ENCODE peak calls at places on chromosomes 13 and 19, in eight cellular contexts. One of them, this sample, is unnamed.

GRCh38 chr19:49890349-49891311 is 6.1 kb downstream of the IL4I1 start:
- DNase-seq in sigmoid colon: no peak
- DNase-seq in transverse colon: peak; percentile 67
- DNase-seq in breast epithelium: no peak
- DNase-seq in uterus: no peak
- DNase-seq in right lobe of liver: peak; percentile 21
- DNase-seq in body of pancreas: peak; percentile 45
- DNase-seq in A549: peak; percentile 62
- DNase-seq in this sample: peak; percentile 89

GRCh38 chr19:49691243-49692101 is 556 bp downstream of the CPT1C start:
- DNase-seq in uterus: peak; percentile 64
- DNase-seq in breast epithelium: no peak
- DNase-seq in body of pancreas: no peak
- DNase-seq in right lobe of liver: no peak
- DNase-seq in A549: no peak
- DNase-seq in sigmoid colon: no peak
- DNase-seq in transverse colon: no peak
- DNase-seq in this sample: no peak

GRCh38 chr13:40283666-40284065 is 382.8 kb downstream of the FOXO1 start:
- DNase-seq in uterus: no peak
- DNase-seq in right lobe of liver: no peak
- DNase-seq in body of pancreas: no peak
- DNase-seq in A549: no peak
- DNase-seq in breast epithelium: no peak
- DNase-seq in sigmoid colon: no peak
- DNase-seq in transverse colon: no peak
- DNase-seq in this sample: no peak

GRCh38 chr13:45602183-45602582 is 13.4 kb downstream of the ERICH6B start:
- DNase-seq in body of pancreas: no peak
- DNase-seq in right lobe of liver: no peak
- DNase-seq in uterus: no peak
- DNase-seq in breast epithelium: no peak
- DNase-seq in transverse colon: no peak
- DNase-seq in A549: no peak
- DNase-seq in sigmoid colon: no peak
- DNase-seq in this sample: no peak

GRCh38 chr19:3057275-3057714 is 5.0 kb downstream of the TLE5 start:
- DNase-seq in transverse colon: peak; percentile 73
- DNase-seq in right lobe of liver: peak; percentile 87
- DNase-seq in uterus: peak; percentile 87
- DNase-seq in body of pancreas: peak; percentile 98
- DNase-seq in A549: peak; percentile 37
- DNase-seq in breast epithelium: peak; percentile 95
- DNase-seq in sigmoid colon: peak; percentile 97
- DNase-seq in this sample: peak; percentile 90

GRCh38 chr13:111666377-111666776 is 345.9 kb downstream of the TEX29 start:
- DNase-seq in A549: no peak
- DNase-seq in sigmoid colon: no peak
- DNase-seq in transverse colon: no peak
- DNase-seq in uterus: no peak
- DNase-seq in breast epithelium: no peak
- DNase-seq in body of pancreas: no peak
- DNase-seq in right lobe of liver: no peak
- DNase-seq in this sample: no peak

GRCh38 chr19:30150626-30151025 is 208.6 kb downstream of the URI1 start:
- DNase-seq in breast epithelium: no peak
- DNase-seq in right lobe of liver: no peak
- DNase-seq in body of pancreas: no peak
- DNase-seq in uterus: no peak
- DNase-seq in A549: no peak
- DNase-seq in sigmoid colon: no peak
- DNase-seq in transverse colon: no peak
- DNase-seq in this sample: peak; percentile 47

GRCh38 chr13:31970237-31970930 is 61.2 kb upstream of the FRY start:
- DNase-seq in uterus: no peak
- DNase-seq in body of pancreas: no peak
- DNase-seq in right lobe of liver: no peak
- DNase-seq in sigmoid colon: no peak
- DNase-seq in transverse colon: no peak
- DNase-seq in A549: no peak
- DNase-seq in breast epithelium: no peak
- DNase-seq in this sample: no peak

GRCh38 chr13:66222127-66222526 is 1008.0 kb downstream of the PCDH9 start:
- DNase-seq in sigmoid colon: no peak
- DNase-seq in right lobe of liver: no peak
- DNase-seq in uterus: no peak
- DNase-seq in A549: no peak
- DNase-seq in transverse colon: no peak
- DNase-seq in body of pancreas: no peak
- DNase-seq in breast epithelium: no peak
- DNase-seq in this sample: no peak

GRCh38 chr19:7775761-7776160 is 12.7 kb downstream of the CLEC4M start:
- DNase-seq in A549: no peak
- DNase-seq in breast epithelium: no peak
- DNase-seq in right lobe of liver: no peak
- DNase-seq in transverse colon: no peak
- DNase-seq in sigmoid colon: no peak
- DNase-seq in body of pancreas: no peak
- DNase-seq in uterus: no peak
- DNase-seq in this sample: no peak

GRCh38 chr13:18991054-18991453 is 190.6 kb downstream of the TUBA3C start:
- DNase-seq in breast epithelium: no peak
- DNase-seq in A549: no peak
- DNase-seq in sigmoid colon: no peak
- DNase-seq in transverse colon: no peak
- DNase-seq in body of pancreas: no peak
- DNase-seq in uterus: no peak
- DNase-seq in right lobe of liver: no peak
- DNase-seq in this sample: no peak

GRCh38 chr13:62205273-62205672 is 789.6 kb upstream of the PCDH20 start:
- DNase-seq in sigmoid colon: no peak
- DNase-seq in uterus: no peak
- DNase-seq in breast epithelium: no peak
- DNase-seq in right lobe of liver: no peak
- DNase-seq in transverse colon: no peak
- DNase-seq in body of pancreas: no peak
- DNase-seq in A549: no peak
- DNase-seq in this sample: no peak

GRCh38 chr19:38059897-38060296 is 152.9 kb downstream of the SIPA1L3 start:
- DNase-seq in transverse colon: no peak
- DNase-seq in body of pancreas: no peak
- DNase-seq in uterus: no peak
- DNase-seq in sigmoid colon: no peak
- DNase-seq in breast epithelium: no peak
- DNase-seq in A549: no peak
- DNase-seq in right lobe of liver: no peak
- DNase-seq in this sample: no peak

GRCh38 chr19:6572217-6572616 is 18.7 kb downstream of the CD70 start:
- DNase-seq in A549: no peak
- DNase-seq in right lobe of liver: peak; percentile 28
- DNase-seq in body of pancreas: no peak
- DNase-seq in uterus: no peak
- DNase-seq in sigmoid colon: peak; percentile 78
- DNase-seq in transverse colon: peak; percentile 32
- DNase-seq in breast epithelium: no peak
- DNase-seq in this sample: peak; percentile 77

GRCh38 chr19:8336072-8336569 is 6.9 kb downstream of the KANK3 start:
- DNase-seq in transverse colon: no peak
- DNase-seq in sigmoid colon: no peak
- DNase-seq in A549: no peak
- DNase-seq in body of pancreas: no peak
- DNase-seq in uterus: no peak
- DNase-seq in breast epithelium: no peak
- DNase-seq in right lobe of liver: no peak
- DNase-seq in this sample: peak; percentile 49

GRCh38 chr19:43901395-43902390 is 33.4 kb downstream of the ZNF45 start:
- DNase-seq in breast epithelium: peak; percentile 72
- DNase-seq in body of pancreas: peak; percentile 77
- DNase-seq in uterus: peak; percentile 69
- DNase-seq in A549: peak; percentile 57
- DNase-seq in right lobe of liver: peak; percentile 79
- DNase-seq in transverse colon: peak; percentile 75
- DNase-seq in sigmoid colon: peak; percentile 87
- DNase-seq in this sample: peak; percentile 88

GRCh38 chr13:71149498-71150363 is 717.3 kb downstream of the DACH1 start:
- DNase-seq in transverse colon: no peak
- DNase-seq in sigmoid colon: no peak
- DNase-seq in right lobe of liver: no peak
- DNase-seq in breast epithelium: no peak
- DNase-seq in uterus: no peak
- DNase-seq in A549: no peak
- DNase-seq in body of pancreas: peak; percentile 73
- DNase-seq in this sample: no peak

GRCh38 chr13:65336916-65337315 is 1893.2 kb downstream of the PCDH9 start:
- DNase-seq in transverse colon: no peak
- DNase-seq in sigmoid colon: no peak
- DNase-seq in right lobe of liver: no peak
- DNase-seq in breast epithelium: no peak
- DNase-seq in A549: no peak
- DNase-seq in uterus: no peak
- DNase-seq in body of pancreas: no peak
- DNase-seq in this sample: no peak

GRCh38 chr13:29496241-29496712 is 99.2 kb downstream of the SLC7A1 start:
- DNase-seq in A549: no peak
- DNase-seq in right lobe of liver: no peak
- DNase-seq in uterus: peak; percentile 48
- DNase-seq in body of pancreas: peak; percentile 96
- DNase-seq in breast epithelium: no peak
- DNase-seq in transverse colon: no peak
- DNase-seq in sigmoid colon: no peak
- DNase-seq in this sample: peak; percentile 82

GRCh38 chr13:20924758-20925394 is 22.3 kb upstream of the XPO4 start:
- DNase-seq in body of pancreas: peak; percentile 70
- DNase-seq in breast epithelium: no peak
- DNase-seq in sigmoid colon: peak; percentile 86
- DNase-seq in A549: peak; percentile 10
- DNase-seq in right lobe of liver: peak; percentile 69
- DNase-seq in uterus: peak; percentile 80
- DNase-seq in transverse colon: peak; percentile 79
- DNase-seq in this sample: peak; percentile 75

GRCh38 chr13:40231311-40231710 is 435.1 kb downstream of the FOXO1 start:
- DNase-seq in breast epithelium: no peak
- DNase-seq in transverse colon: no peak
- DNase-seq in sigmoid colon: no peak
- DNase-seq in A549: no peak
- DNase-seq in body of pancreas: no peak
- DNase-seq in right lobe of liver: no peak
- DNase-seq in uterus: peak; percentile 65
- DNase-seq in this sample: no peak

GRCh38 chr13:48086272-48086671 is 8.6 kb downstream of the MED4 start:
- DNase-seq in right lobe of liver: no peak
- DNase-seq in sigmoid colon: no peak
- DNase-seq in uterus: no peak
- DNase-seq in body of pancreas: no peak
- DNase-seq in breast epithelium: no peak
- DNase-seq in A549: no peak
- DNase-seq in transverse colon: no peak
- DNase-seq in this sample: no peak

GRCh38 chr13:80604094-80604493 is 263.2 kb upstream of the SPRY2 start:
- DNase-seq in body of pancreas: no peak
- DNase-seq in transverse colon: no peak
- DNase-seq in right lobe of liver: no peak
- DNase-seq in sigmoid colon: peak; percentile 70
- DNase-seq in breast epithelium: no peak
- DNase-seq in A549: no peak
- DNase-seq in uterus: no peak
- DNase-seq in this sample: no peak

GRCh38 chr13:51729853-51730553 is 74.0 kb downstream of the DHRS12 start:
- DNase-seq in A549: no peak
- DNase-seq in breast epithelium: no peak
- DNase-seq in transverse colon: peak; percentile 19
- DNase-seq in right lobe of liver: peak; percentile 55
- DNase-seq in sigmoid colon: peak; percentile 86
- DNase-seq in body of pancreas: no peak
- DNase-seq in uterus: peak; percentile 75
- DNase-seq in this sample: no peak
- H3K27ac ChIP-seq in A549: peak overlapping the region; percentile 83
- H3K27ac ChIP-seq in breast epithelium: peak overlapping the region; percentile 93
- H3K27ac ChIP-seq in transverse colon: peak overlapping the region; percentile 61
- H3K27ac ChIP-seq in right lobe of liver: peak overlapping the region; percentile 27
- H3K27ac ChIP-seq in sigmoid colon: peak overlapping the region; percentile 79
- H3K27ac ChIP-seq in body of pancreas: peak overlapping the region; percentile 69
- H3K27ac ChIP-seq in uterus: peak overlapping the region; percentile 68
- H3K27ac ChIP-seq in this sample: peak overlapping the region; percentile 52

GRCh38 chr19:40267601-40267997 is 17.5 kb downstream of the AKT2 start:
- DNase-seq in right lobe of liver: no peak
- DNase-seq in sigmoid colon: no peak
- DNase-seq in transverse colon: no peak
- DNase-seq in uterus: no peak
- DNase-seq in body of pancreas: no peak
- DNase-seq in breast epithelium: no peak
- DNase-seq in A549: no peak
- DNase-seq in this sample: no peak

GRCh38 chr19:40272261-40272660 is 12.9 kb downstream of the AKT2 start:
- DNase-seq in body of pancreas: no peak
- DNase-seq in breast epithelium: no peak
- DNase-seq in sigmoid colon: no peak
- DNase-seq in A549: no peak
- DNase-seq in transverse colon: no peak
- DNase-seq in uterus: no peak
- DNase-seq in right lobe of liver: no peak
- DNase-seq in this sample: no peak

GRCh38 chr19:40271706-40272105 is 13.4 kb downstream of the AKT2 start:
- DNase-seq in sigmoid colon: no peak
- DNase-seq in body of pancreas: no peak
- DNase-seq in breast epithelium: no peak
- DNase-seq in right lobe of liver: no peak
- DNase-seq in uterus: no peak
- DNase-seq in transverse colon: no peak
- DNase-seq in A549: no peak
- DNase-seq in this sample: no peak

GRCh38 chr19:40269216-40269940 is 15.8 kb downstream of the AKT2 start:
- DNase-seq in sigmoid colon: no peak
- DNase-seq in body of pancreas: no peak
- DNase-seq in breast epithelium: no peak
- DNase-seq in A549: no peak
- DNase-seq in right lobe of liver: no peak
- DNase-seq in transverse colon: no peak
- DNase-seq in uterus: no peak
- DNase-seq in this sample: no peak

GRCh38 chr19:40270362-40271089 is 14.6 kb downstream of the AKT2 start:
- DNase-seq in uterus: no peak
- DNase-seq in breast epithelium: no peak
- DNase-seq in A549: no peak
- DNase-seq in body of pancreas: no peak
- DNase-seq in right lobe of liver: no peak
- DNase-seq in sigmoid colon: no peak
- DNase-seq in transverse colon: no peak
- DNase-seq in this sample: no peak
- TF ChIP-seq CTCF in uterus: no peak
- TF ChIP-seq CTCF in breast epithelium: no peak
- TF ChIP-seq CTCF in A549: no peak
- TF ChIP-seq CTCF in body of pancreas: no peak
- TF ChIP-seq CTCF in right lobe of liver: no peak
- TF ChIP-seq CTCF in sigmoid colon: no peak
- TF ChIP-seq CTCF in transverse colon: no peak
- TF ChIP-seq CTCF in this sample: no peak

GRCh38 chr19:19642506-19643157 is 825 bp downstream of the GMIP start:
- DNase-seq in A549: peak; percentile 21
- DNase-seq in sigmoid colon: no peak
- DNase-seq in transverse colon: peak; percentile 23
- DNase-seq in breast epithelium: no peak
- DNase-seq in body of pancreas: no peak
- DNase-seq in uterus: no peak
- DNase-seq in right lobe of liver: no peak
- DNase-seq in this sample: no peak
- TF ChIP-seq POLR2A in A549: no peak
- TF ChIP-seq POLR2A in sigmoid colon: no peak
- TF ChIP-seq POLR2A in transverse colon: no peak
- TF ChIP-seq POLR2A in breast epithelium: no peak
- TF ChIP-seq POLR2A in body of pancreas: no peak
- TF ChIP-seq POLR2A in uterus: no peak
- TF ChIP-seq POLR2A in right lobe of liver: no peak
- TF ChIP-seq POLR2A in this sample: no peak

GRCh38 chr13:95783747-95784146 is 106.8 kb downstream of the DNAJC3 start:
- DNase-seq in body of pancreas: no peak
- DNase-seq in right lobe of liver: no peak
- DNase-seq in transverse colon: no peak
- DNase-seq in sigmoid colon: no peak
- DNase-seq in breast epithelium: no peak
- DNase-seq in uterus: no peak
- DNase-seq in A549: no peak
- DNase-seq in this sample: no peak
- H3K27ac ChIP-seq in body of pancreas: no peak overlapping the region
- H3K27ac ChIP-seq in right lobe of liver: no peak overlapping the region
- H3K27ac ChIP-seq in transverse colon: no peak overlapping the region
- H3K27ac ChIP-seq in sigmoid colon: no peak overlapping the region
- H3K27ac ChIP-seq in breast epithelium: no peak overlapping the region
- H3K27ac ChIP-seq in uterus: no peak overlapping the region
- H3K27ac ChIP-seq in A549: peak overlapping the region; percentile 47
- H3K27ac ChIP-seq in this sample: no peak overlapping the region